ENCODE peak calls at places on chromosomes 3 and 15, in ten cellular contexts. N, L, U, D, I, A, S, J, F and M are unnamed samples.

GRCh38 chr15:58223432-58223831 is 85.3 kb downstream of the AQP9 start:
- DNase-seq in I (no peak), J (no peak), S (no peak), A (no peak), F (no peak), N (no peak), D (no peak), L (no peak), U (no peak), M (no peak)

GRCh38 chr3:5758699-5759098 is 571.2 kb downstream of the EDEM1 start:
- DNase-seq in J (no peak), S (no peak), D (no peak), F (no peak), L (no peak), I (no peak), U (no peak), A (no peak), N (no peak), M (no peak)

GRCh38 chr15:41116872-41117242 is 777 bp upstream of the INO80 start:
- DNase-seq in I (no peak), A (no peak), S (no peak), U (no peak), L (no peak), F (no peak), N (no peak), J (no peak), D (no peak), M (no peak)

GRCh38 chr15:62895139-62895866 is 147.2 kb upstream of the TPM1 start:
- DNase-seq in A (no peak), U (no peak), F (peak; percentile 58), J (no peak), L (no peak), I (peak; percentile 95), D (no peak), S (peak; percentile 51), N (no peak), M (no peak)

GRCh38 chr3:115019900-115020299 is 127.2 kb downstream of the ZBTB20 start:
- DNase-seq in D (no peak), S (no peak), U (no peak), F (no peak), J (no peak), L (no peak), I (no peak), A (no peak), N (no peak), M (no peak)

GRCh38 chr15:73753250-73754130 is at the start of gene INSYN1:
- DNase-seq in S (no peak), J (no peak), F (no peak), A (no peak), U (no peak), L (no peak), D (no peak), N (no peak), I (no peak), M (no peak)

GRCh38 chr3:104126463-104126862 is 1240.2 kb upstream of the ALCAM start:
- DNase-seq in F (no peak), D (no peak), A (no peak), U (no peak), J (no peak), I (no peak), L (no peak), N (no peak), S (no peak), M (no peak)

GRCh38 chr15:57734860-57735259 is 28.3 kb downstream of the POLR2M start:
- DNase-seq in N (no peak), S (no peak), D (no peak), U (no peak), I (no peak), A (no peak), J (no peak), F (no peak), L (no peak), M (no peak)

GRCh38 chr3:56780935-56781334 is 20.8 kb downstream of the ARHGEF3 start:
- DNase-seq in S (no peak), U (no peak), L (no peak), I (no peak), F (no peak), N (no peak), A (no peak), J (no peak), D (no peak), M (no peak)

GRCh38 chr3:107366766-107367165 is 10.5 kb upstream of the CCDC54 start:
- DNase-seq in J (no peak), L (no peak), I (no peak), S (no peak), U (no peak), N (no peak), D (no peak), F (no peak), A (no peak), M (no peak)

GRCh38 chr3:32958509-32958908 is 7.1 kb downstream of the CCR4 start:
- DNase-seq in I (no peak), S (no peak), L (no peak), J (no peak), A (no peak), D (no peak), F (no peak), U (no peak), N (no peak), M (no peak)

GRCh38 chr15:33064878-33065277 is 129.6 kb downstream of the FMN1 start:
- DNase-seq in A (no peak), U (no peak), I (no peak), L (no peak), N (no peak), D (no peak), F (peak; percentile 48), S (no peak), J (no peak), M (no peak)

GRCh38 chr3:137692803-137693431 is 71.2 kb upstream of the SOX14 start:
- DNase-seq in J (peak; percentile 50), L (no peak), U (no peak), F (no peak), N (no peak), S (peak; percentile 68), A (peak; percentile 10), I (no peak), D (no peak), M (no peak)

GRCh38 chr3:105957722-105958121 is 88.9 kb upstream of the CBLB start:
- DNase-seq in L (no peak), S (no peak), N (no peak), J (no peak), I (no peak), F (peak; percentile 94), A (no peak), U (no peak), D (no peak), M (no peak)

GRCh38 chr15:94029495-94029894 is 201.9 kb upstream of the MCTP2 start:
- DNase-seq in J (no peak), L (no peak), U (no peak), D (no peak), S (no peak), A (no peak), F (peak; percentile 93), N (no peak), I (no peak), M (no peak)

GRCh38 chr15:61159901-61160300 is 69.2 kb downstream of the RORA start:
- DNase-seq in J (no peak), F (no peak), I (no peak), U (no peak), D (no peak), S (no peak), N (no peak), A (no peak), L (no peak), M (no peak)

GRCh38 chr15:51224428-51224827 is 114.0 kb downstream of the CYP19A1 start:
- DNase-seq in U (no peak), D (no peak), S (no peak), N (no peak), J (no peak), F (no peak), L (no peak), I (peak; percentile 4), A (no peak), M (no peak)

GRCh38 chr3:141384157-141384556 is 15.9 kb downstream of the ZBTB38 start:
- DNase-seq in A (no peak), S (no peak), L (no peak), D (no peak), J (no peak), F (peak; percentile 76), U (no peak), N (no peak), I (no peak), M (no peak)

GRCh38 chr15:62719316-62719715 is 323.2 kb upstream of the TPM1 start:
- DNase-seq in D (no peak), U (no peak), L (no peak), A (no peak), N (no peak), J (no peak), I (no peak), S (no peak), F (peak; percentile 44), M (no peak)

GRCh38 chr3:128665362-128666021 is 14.9 kb upstream of the RPN1 start:
- DNase-seq in L (no peak), D (no peak), A (no peak), N (no peak), I (peak; percentile 50), U (no peak), F (no peak), S (peak; percentile 22), J (peak; percentile 67), M (no peak)

GRCh38 chr15:27774638-27775037 is 324.5 kb downstream of the OCA2 start:
- DNase-seq in N (no peak), S (no peak), I (no peak), D (no peak), U (no peak), A (no peak), F (no peak), J (no peak), L (no peak), M (no peak)

GRCh38 chr15:32778391-32779176 is 60.8 kb downstream of the GREM1 start:
- DNase-seq in U (no peak), F (peak; percentile 44), J (no peak), N (no peak), I (no peak), D (no peak), A (no peak), L (no peak), S (no peak), M (no peak)

GRCh38 chr3:193530231-193531165 is 24.2 kb downstream of the ATP13A4 start:
- DNase-seq in I (no peak), D (no peak), S (no peak), U (no peak), F (no peak), N (no peak), J (no peak), A (no peak), L (no peak), M (no peak)

GRCh38 chr3:185714085-185714484 is 110.8 kb downstream of the IGF2BP2 start:
- DNase-seq in I (no peak), J (no peak), L (no peak), F (no peak), S (no peak), D (no peak), A (no peak), U (no peak), N (no peak), M (no peak)

GRCh38 chr3:58690490-58690889 is 23.9 kb upstream of the FAM3D start:
- DNase-seq in A (no peak), D (no peak), S (no peak), U (no peak), I (no peak), J (no peak), N (no peak), L (no peak), F (no peak), M (no peak)

GRCh38 chr3:65979152-65979551 is 59.6 kb downstream of the MAGI1 start:
- DNase-seq in N (no peak), A (no peak), F (peak; percentile 88), D (no peak), L (no peak), S (no peak), J (no peak), U (no peak), I (no peak), M (no peak)

GRCh38 chr3:123334056-123334455 is 114.8 kb downstream of the ADCY5 start:
- DNase-seq in L (no peak), F (no peak), U (no peak), D (no peak), A (no peak), S (no peak), J (no peak), N (no peak), I (no peak), M (no peak)

GRCh38 chr3:2511356-2511755 is 412.7 kb downstream of the CNTN4 start:
- DNase-seq in N (no peak), L (no peak), J (no peak), S (no peak), U (no peak), D (no peak), F (no peak), A (no peak), I (no peak), M (peak; percentile 34)